ENCODE peak calls at places on chromosomes 13 and 19, in eight cellular contexts. V, W, L, D, Y, F, I and U are unnamed samples.

GRCh38 chr19:51345076-51345620 is 3.2 kb upstream of the VSIG10L start:
- DNase-seq in L (no peak), V (no peak), W (no peak), D (no peak), F (no peak), I (no peak), Y (no peak), U (no peak)

GRCh38 chr13:20519887-20520286 is 5.8 kb downstream of the CRYL1 start:
- DNase-seq in W (no peak), V (no peak), I (no peak), D (no peak), F (no peak), L (no peak), Y (no peak), U (no peak)

GRCh38 chr13:19685034-19685433 is 51.6 kb downstream of the MPHOSPH8 start:
- DNase-seq in W (no peak), I (no peak), D (no peak), F (no peak), Y (no peak), L (no peak), V (no peak), U (no peak)

GRCh38 chr19:10603873-10604459 is 16.9 kb upstream of the AP1M2 start:
- DNase-seq in W (peak; percentile 39), V (no peak), I (no peak), F (peak; percentile 21), D (peak; percentile 20), L (no peak), Y (no peak), U (no peak)

GRCh38 chr19:47729468-47729798 is 15.9 kb upstream of the NOP53 start:
- DNase-seq in I (no peak), D (peak; percentile 91), W (peak; percentile 47), L (peak; percentile 80), F (no peak), Y (no peak), V (peak; percentile 37), U (peak; percentile 93)

GRCh38 chr19:40716031-40716654 is 543 bp downstream of the COQ8B start:
- DNase-seq in V (peak; percentile 82), Y (peak; percentile 61), W (peak; percentile 80), D (no peak), I (no peak), F (peak; percentile 55), L (peak; percentile 65), U (no peak)

GRCh38 chr13:43095771-43096719 is 72.7 kb downstream of the DNAJC15 start:
- DNase-seq in L (no peak), D (peak; percentile 45), V (no peak), F (no peak), Y (no peak), W (no peak), I (no peak), U (no peak)

GRCh38 chr13:94009696-94010095 is 469.8 kb downstream of the DCT start:
- DNase-seq in I (no peak), D (peak; percentile 65), W (no peak), V (no peak), F (no peak), Y (no peak), L (no peak), U (no peak)

GRCh38 chr13:49859568-49859967 is 67.1 kb upstream of the KPNA3 start:
- DNase-seq in Y (no peak), I (no peak), F (no peak), W (no peak), L (no peak), D (peak; percentile 83), V (peak; percentile 19), U (no peak)